ENCODE peak calls at places on chromosomes 1 and 21, in eight cellular contexts. D is gastrocnemius medialis, K is IMR-90, H is H1, G is transverse colon, N is heart left ventricle, T is breast epithelium, Z is HepG2. M is an unnamed sample.

GRCh38 chr1:205271277-205271676 is 43.5 kb downstream of the TMCC2 start:
- DNase-seq in Z (no peak), H (no peak), K (peak; percentile 64), T (no peak), G (no peak), N (peak; percentile 53), D (no peak), M (no peak)

GRCh38 chr1:8004803-8005573 is 21.1 kb downstream of the ERRFI1 start:
- DNase-seq in Z (peak; percentile 89), D (peak; percentile 98), T (peak; percentile 90), N (peak; percentile 87), K (peak; percentile 98), G (peak; percentile 75), H (no peak), M (peak; percentile 93)

GRCh38 chr1:91735266-91735845 is 150.6 kb downstream of the TGFBR3 start:
- DNase-seq in H (no peak), N (no peak), Z (peak; percentile 35), D (no peak), G (no peak), K (no peak), T (no peak), M (no peak)

GRCh38 chr21:42694751-42695150 is 41.3 kb downstream of the PDE9A start:
- DNase-seq in G (no peak), Z (no peak), D (no peak), T (no peak), N (no peak), K (no peak), H (no peak), M (no peak)

GRCh38 chr1:23910553-23911246 is 2.5 kb downstream of the CNR2 start:
- DNase-seq in K (no peak), T (no peak), G (no peak), D (no peak), H (no peak), N (no peak), Z (no peak), M (no peak)

GRCh38 chr1:180773210-180773865 is 139.4 kb upstream of the KIAA1614 start:
- DNase-seq in D (no peak), G (no peak), N (no peak), K (peak; percentile 74), Z (no peak), T (no peak), H (no peak), M (no peak)

GRCh38 chr1:214422137-214422671 is 129.2 kb downstream of the PTPN14 start:
- DNase-seq in Z (no peak), G (no peak), K (peak; percentile 94), D (peak; percentile 43), H (no peak), N (no peak), T (no peak), M (no peak)

GRCh38 chr1:223087231-223087990 is 55.6 kb downstream of the TLR5 start:
- DNase-seq in T (no peak), H (no peak), K (peak; percentile 20), Z (no peak), D (no peak), G (no peak), N (no peak), M (no peak)

GRCh38 chr1:186617860-186618780 is 62.1 kb downstream of the PTGS2 start:
- DNase-seq in N (peak; percentile 55), K (no peak), D (no peak), H (no peak), Z (no peak), G (peak; percentile 66), T (no peak), M (peak; percentile 88)

GRCh38 chr1:2525524-2525895 is 886 bp downstream of the PANK4 start:
- DNase-seq in Z (no peak), D (no peak), T (no peak), G (no peak), H (no peak), N (no peak), K (no peak), M (peak; percentile 22)

GRCh38 chr1:164320780-164321683 is 238.0 kb upstream of the PBX1 start:
- DNase-seq in K (no peak), T (no peak), N (peak; percentile 41), D (no peak), Z (no peak), G (peak; percentile 20), H (peak; percentile 15), M (no peak)

GRCh38 chr1:233238884-233239432 is 56.6 kb downstream of the PCNX2 start:
- DNase-seq in H (no peak), K (peak; percentile 12), T (no peak), Z (peak; percentile 3), N (no peak), D (no peak), G (no peak), M (peak; percentile 31)
- TF ChIP-seq CTCF in H (no peak), K (peak; percentile 18), T (no peak), Z (peak; percentile 48), N (no peak), D (no peak), G (no peak), M (no peak)

DNA sequence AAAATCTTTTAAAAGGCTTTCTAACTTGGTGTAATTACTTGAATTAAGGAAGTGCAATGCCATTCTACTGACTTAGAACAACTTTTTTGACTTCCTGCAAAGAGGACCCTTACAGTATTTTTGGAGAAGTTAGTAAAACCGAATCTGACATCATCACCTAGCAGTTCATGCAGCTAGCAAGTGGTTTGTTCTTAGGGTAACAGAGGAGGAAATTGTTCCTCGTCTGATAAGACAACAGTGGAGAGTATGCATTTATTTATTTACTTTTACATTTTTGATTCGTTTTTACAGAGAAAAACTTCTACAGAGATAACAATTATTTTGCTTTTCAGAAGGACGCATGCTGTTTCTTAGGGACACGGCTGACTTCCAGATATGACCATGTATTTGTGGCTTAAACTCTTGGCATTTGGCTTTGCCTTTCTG is at the start of gene PTPRC:
- DNase-seq in G (no peak), H (no peak), D (no peak), Z (no peak), N (no peak), T (no peak), K (no peak), M (peak; percentile 91)
- TF ChIP-seq POLR2A in G (peak; percentile 78), H (no peak), D (no peak), Z (no peak), N (no peak), T (no peak), K (no peak), M (peak; percentile 37)

GRCh38 chr1:145955436-145955835 is 2.4 kb downstream of the LIX1L start:
- DNase-seq in D (no peak), K (no peak), H (no peak), G (no peak), N (no peak), Z (no peak), T (no peak), M (no peak)

GRCh38 chr1:145956776-145957442 is 908 bp downstream of the LIX1L start:
- DNase-seq in D (no peak), G (no peak), Z (no peak), H (no peak), N (peak; percentile 65), K (peak; percentile 38), T (no peak), M (peak; percentile 25)

GRCh38 chr1:145957443-145958319 is at the start of gene LIX1L:
- DNase-seq in D (peak; percentile 97), N (peak; percentile 97), T (peak; percentile 94), Z (peak; percentile 91), H (peak; percentile 83), G (peak; percentile 96), K (peak; percentile 96), M (peak; percentile 98)

GRCh38 chr1:145958734-145959133 is 917 bp upstream of the LIX1L start:
- DNase-seq in G (no peak), Z (no peak), T (no peak), H (no peak), N (no peak), K (no peak), D (no peak), M (no peak)

DNA sequence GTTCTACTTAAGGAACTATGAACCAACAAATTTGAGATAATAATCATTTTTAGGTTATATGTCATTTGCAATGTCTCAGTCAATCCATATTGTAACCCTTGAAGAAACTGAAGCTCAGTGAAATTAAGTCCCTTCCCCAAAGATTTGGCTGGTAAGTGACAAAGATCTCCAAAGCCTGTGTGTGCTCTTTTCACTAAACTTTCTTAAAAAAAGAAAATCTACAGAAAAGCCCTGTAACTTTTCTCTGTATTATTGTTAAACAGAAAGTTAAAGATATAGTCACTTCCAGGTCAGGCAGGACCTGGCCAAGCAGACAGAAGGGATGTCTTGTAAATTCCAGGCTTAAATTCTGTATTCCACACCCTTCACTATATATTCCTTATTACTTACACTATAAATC is 1.5 kb downstream of the LIX1L start:
- DNase-seq in H (no peak), Z (no peak), N (no peak), T (no peak), G (no peak), K (no peak), D (no peak), M (no peak)
- TF ChIP-seq CTCF in H (no peak), Z (no peak), N (no peak), T (no peak), G (no peak), K (no peak), D (no peak), M (no peak)

GRCh38 chr1:26994772-26995625 is 1.5 kb downstream of the TRNP1 start:
- DNase-seq in T (no peak), K (no peak), N (no peak), G (no peak), D (no peak), H (no peak), Z (no peak), M (no peak)

GRCh38 chr1:26996024-26996423 is 2.5 kb downstream of the TRNP1 start:
- DNase-seq in Z (no peak), G (no peak), T (no peak), K (peak; percentile 58), D (no peak), H (no peak), N (no peak), M (no peak)

GRCh38 chr1:26991310-26992116 is 2.0 kb upstream of the TRNP1 start:
- DNase-seq in G (no peak), D (no peak), T (no peak), H (no peak), K (peak; percentile 88), Z (peak; percentile 93), N (peak; percentile 7), M (peak; percentile 80)

GRCh38 chr1:26994020-26994745 is 691 bp downstream of the TRNP1 start:
- DNase-seq in Z (no peak), T (no peak), K (no peak), D (no peak), H (no peak), N (no peak), G (no peak), M (peak; percentile 54)

DNA sequence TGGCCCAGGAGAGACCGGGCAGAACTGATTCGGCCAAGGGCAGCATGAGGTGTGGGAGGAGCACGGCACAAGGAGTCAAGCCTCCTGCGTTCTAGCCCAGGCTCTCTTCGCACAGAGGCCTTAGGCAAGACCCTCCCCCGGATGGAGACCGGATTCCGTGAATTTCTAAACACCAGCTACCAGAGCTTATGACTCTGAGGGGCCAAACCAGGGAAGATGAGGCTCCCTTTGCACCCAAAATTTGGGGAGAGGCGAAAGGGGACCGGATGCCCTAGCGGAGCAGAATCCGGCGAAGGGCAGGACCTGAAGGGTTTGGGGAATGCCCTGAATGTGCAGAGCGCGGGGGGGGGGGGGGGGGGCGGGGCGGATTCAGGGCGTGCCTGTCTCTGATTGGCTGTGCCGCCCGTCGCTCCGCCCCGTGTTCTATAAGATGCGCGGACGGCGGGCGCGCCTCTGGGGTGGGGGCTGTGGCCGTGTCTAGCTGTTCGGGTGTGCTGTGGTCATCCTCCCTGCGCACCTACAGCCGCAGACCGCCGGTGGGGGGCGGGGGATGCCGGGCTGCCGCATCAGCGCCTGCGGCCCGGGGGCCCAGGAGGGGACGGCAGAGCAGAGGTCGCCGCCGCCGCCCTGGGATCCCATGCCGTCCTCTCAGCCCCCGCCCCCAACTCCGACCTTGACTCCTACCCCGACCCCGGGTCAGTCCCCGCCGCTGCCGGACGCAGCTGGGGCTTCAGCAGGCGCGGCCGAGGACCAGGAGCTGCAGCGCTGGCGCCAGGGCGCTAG is at the start of gene TRNP1:
- DNase-seq in T (peak; percentile 73), K (peak; percentile 78), D (no peak), G (peak; percentile 53), H (no peak), Z (peak; percentile 88), N (peak; percentile 84), M (peak; percentile 79)
- TF ChIP-seq POLR2A in T (peak; percentile 57), K (peak; percentile 98), D (peak; percentile 30), G (peak; percentile 38), H (peak; percentile 96), Z (peak; percentile 97), N (no peak), M (no peak)

M was measured in NB4.